ENCODE peak calls at places on chromosomes 12 and 14, in ten cellular contexts. G is NCI-H345, Y is upper lobe of right lung, O is activated T-helper 1 cell treated with Interleukin-2 at 50 U/mL for 16 hours, E is left colon, X is spleen, Q is WERI-Rb-1, D is NAMALWA, M is Ammon's horn, R is globus pallidus. S is an unnamed sample.

GRCh38 chr14:51443195-51444018 is 203.4 kb downstream of the TMX1 start:
- DNase-seq in E (no peak), R (no peak), D (no peak), X (no peak), Y (no peak), G (no peak), M (peak; percentile 67), Q (no peak), O (no peak), S (no peak)

GRCh38 chr12:116236148-116236731 is 41.3 kb downstream of the MED13L start:
- DNase-seq in D (peak; percentile 66), X (no peak), Q (peak; percentile 22), R (peak; percentile 70), M (peak; percentile 77), O (peak; percentile 9), Y (no peak), G (peak; percentile 47), E (no peak), S (no peak)

GRCh38 chr12:85575115-85576096 is 260.8 kb downstream of the RASSF9 start:
- DNase-seq in O (no peak), Q (peak; percentile 60), R (peak; percentile 19), Y (no peak), D (peak; percentile 80), E (no peak), X (no peak), M (peak; percentile 55), G (peak; percentile 56), S (no peak)

GRCh38 chr14:76753799-76754198 is 7.5 kb upstream of the VASH1 start:
- DNase-seq in Y (no peak), M (peak; percentile 31), E (no peak), G (no peak), X (no peak), O (no peak), R (no peak), Q (no peak), D (no peak), S (no peak)

GRCh38 chr14:87745507-87746118 is 247.4 kb downstream of the GALC start:
- DNase-seq in G (peak; percentile 25), Q (peak; percentile 50), M (peak; percentile 4), X (no peak), D (peak; percentile 52), R (peak; percentile 8), Y (no peak), O (no peak), E (no peak), S (no peak)

GRCh38 chr12:26109343-26109841 is 15.4 kb downstream of the BHLHE41 start:
- DNase-seq in Q (no peak), Y (no peak), O (no peak), X (no peak), E (no peak), M (no peak), D (no peak), R (no peak), G (no peak), S (no peak)

GRCh38 chr12:127550271-127550670 is 716.7 kb upstream of the TMEM132C start:
- DNase-seq in Y (no peak), D (no peak), G (no peak), E (no peak), X (no peak), O (no peak), Q (no peak), R (no peak), M (no peak), S (no peak)

GRCh38 chr12:94073441-94074051 is 74.8 kb upstream of the PLXNC1 start:
- DNase-seq in X (no peak), Y (no peak), M (no peak), E (no peak), R (no peak), O (no peak), Q (peak; percentile 85), G (no peak), D (no peak), S (no peak)

GRCh38 chr12:59408431-59408830 is 187.4 kb upstream of the SLC16A7 start:
- DNase-seq in R (no peak), E (no peak), Y (no peak), G (no peak), Q (no peak), O (no peak), D (no peak), X (no peak), M (no peak), S (no peak)

GRCh38 chr12:111444706-111445310 is 39.1 kb downstream of the SH2B3 start:
- DNase-seq in M (peak; percentile 81), X (peak; percentile 95), Q (peak; percentile 72), Y (peak; percentile 78), G (peak; percentile 5), O (peak; percentile 68), E (peak; percentile 81), D (peak; percentile 94), R (peak; percentile 71), S (peak; percentile 89)

GRCh38 chr14:67784244-67784823 is 32.1 kb downstream of the ZFYVE26 start:
- DNase-seq in X (no peak), O (no peak), M (no peak), R (no peak), G (no peak), D (no peak), Q (no peak), E (no peak), Y (no peak), S (no peak)

GRCh38 chr14:64758711-64759554 is 54.7 kb downstream of the PLEKHG3 start:
- DNase-seq in R (no peak), M (peak; percentile 51), Y (no peak), G (peak; percentile 23), O (no peak), E (no peak), Q (no peak), X (peak; percentile 68), D (no peak), S (no peak)

GRCh38 chr12:32568241-32568640 is 110.9 kb upstream of the DNM1L start:
- DNase-seq in G (no peak), M (no peak), X (no peak), D (no peak), Y (no peak), Q (no peak), R (peak; percentile 71), O (no peak), E (no peak), S (no peak)

GRCh38 chr14:65297744-65298143 is 114.8 kb upstream of the FUT8 start:
- DNase-seq in O (no peak), X (no peak), M (no peak), D (no peak), Y (no peak), E (peak; percentile 62), Q (no peak), R (no peak), G (no peak), S (no peak)

S was measured in posterior vena cava.